ENCODE peak calls at places on chromosome 12, in nine cellular contexts. X is fibroblast of villous mesenchyme; J is effector memory CD4-positive, alpha-beta T cell; L is right lobe of liver; I is transverse colon; M is BE2C; Q is choroid plexus epithelial cell; K is CD4-positive, CD25-positive, alpha-beta regulatory T cell; C is AG04450. D is an unnamed sample.
A peak's percentile ranks its signal among the peaks of the same experiment; 100 is the strongest.

GRCh38 chr12:118332511-118332910 is 40.2 kb downstream of the TAOK3 start:
- DNase-seq in X (peak; percentile 86), L (no peak), M (peak; percentile 13), I (no peak), K (no peak), C (no peak), J (no peak), Q (peak; percentile 47), D (no peak)

GRCh38 chr12:78099806-78100205 is 269.1 kb downstream of the NAV3 start:
- DNase-seq in C (no peak), L (no peak), M (no peak), I (no peak), K (no peak), X (no peak), J (no peak), Q (no peak), D (no peak)

GRCh38 chr12:39966251-39966650 is 139.6 kb downstream of the SLC2A13 start:
- DNase-seq in C (no peak), M (no peak), X (no peak), I (no peak), K (no peak), Q (no peak), J (no peak), L (no peak), D (no peak)

GRCh38 chr12:19021646-19022045 is 107.9 kb upstream of the PLEKHA5 start:
- DNase-seq in J (no peak), K (no peak), Q (peak; percentile 60), M (no peak), I (no peak), C (peak; percentile 16), L (no peak), X (peak; percentile 41), D (no peak)

GRCh38 chr12:24307716-24308335 is 358.4 kb upstream of the SOX5 start:
- DNase-seq in L (no peak), C (no peak), M (no peak), I (no peak), Q (no peak), J (no peak), K (no peak), X (no peak), D (no peak)

GRCh38 chr12:72083096-72083825 is 144.6 kb downstream of the TPH2 start:
- DNase-seq in M (no peak), C (no peak), X (no peak), L (no peak), J (no peak), Q (no peak), K (no peak), I (no peak), D (no peak)

GRCh38 chr12:124921200-124922008 is 7.0 kb upstream of the UBC start:
- DNase-seq in L (peak; percentile 64), K (peak; percentile 51), J (peak; percentile 58), I (peak; percentile 78), C (no peak), X (peak; percentile 67), Q (peak; percentile 73), M (peak; percentile 76), D (peak; percentile 79)

GRCh38 chr12:111404362-111405148 is 1.2 kb upstream of the SH2B3 start:
- DNase-seq in I (no peak), M (no peak), J (no peak), Q (peak; percentile 67), C (no peak), L (no peak), X (peak; percentile 49), K (peak; percentile 34), D (peak; percentile 29)

GRCh38 chr12:8087666-8088065 is 5.6 kb downstream of the NECAP1 start:
- DNase-seq in M (no peak), Q (peak; percentile 10), K (no peak), X (no peak), C (no peak), J (no peak), I (no peak), L (no peak), D (no peak)

GRCh38 chr12:1529862-1530591 is 64.4 kb downstream of the FBXL14 start:
- DNase-seq in L (no peak), I (peak; percentile 49), J (no peak), Q (no peak), M (no peak), K (no peak), C (no peak), X (no peak), D (no peak)

GRCh38 chr12:54301428-54302045 is 722 bp upstream of the NFE2 start:
- DNase-seq in J (no peak), K (no peak), C (no peak), M (no peak), I (no peak), Q (no peak), X (no peak), L (no peak), D (no peak)

GRCh38 chr12:6821271-6821673 is 349 bp upstream of the GPR162 start:
- DNase-seq in M (peak; percentile 81), C (peak; percentile 53), J (no peak), I (peak; percentile 60), L (peak; percentile 64), Q (peak; percentile 83), K (no peak), X (peak; percentile 85), D (no peak)
- H3K4me3 ChIP-seq in M (peak overlapping the region; percentile 64), C (peak overlapping the region; percentile 71), J (peak overlapping the region; percentile 14), I (peak overlapping the region; percentile 24), L (no peak overlapping the region), Q (peak overlapping the region; percentile 58), K (no peak overlapping the region), X (peak overlapping the region; percentile 61), D (no peak overlapping the region)

GRCh38 chr12:114681149-114681849 is 2.7 kb downstream of the TBX3 start:
- DNase-seq in X (peak; percentile 84), M (no peak), Q (peak; percentile 76), K (no peak), C (no peak), I (peak; percentile 40), L (no peak), J (no peak), D (no peak)
- H3K4me3 ChIP-seq in X (peak overlapping the region; percentile 88), M (peak overlapping the region; percentile 91), Q (peak overlapping the region; percentile 86), K (no peak overlapping the region), C (peak overlapping the region; percentile 96), I (peak overlapping the region; percentile 56), L (peak overlapping the region; percentile 58), J (no peak overlapping the region), D (no peak overlapping the region)

GRCh38 chr12:51531284-51531981 is 59.6 kb upstream of the SCN8A start:
- DNase-seq in Q (no peak), C (no peak), M (no peak), K (no peak), L (no peak), J (no peak), I (no peak), X (no peak), D (no peak)
- H3K4me3 ChIP-seq in Q (no peak overlapping the region), C (no peak overlapping the region), M (peak overlapping the region; percentile 2), K (no peak overlapping the region), L (no peak overlapping the region), J (no peak overlapping the region), I (no peak overlapping the region), X (no peak overlapping the region), D (no peak overlapping the region)

GRCh38 chr12:92543359-92543758 is 159.4 kb upstream of the PLEKHG7 start:
- DNase-seq in M (no peak), X (peak; percentile 48), K (no peak), Q (peak; percentile 58), J (no peak), I (peak; percentile 29), L (no peak), C (no peak), D (no peak)

GRCh38 chr12:92546259-92546825 is 156.4 kb upstream of the PLEKHG7 start:
- DNase-seq in M (no peak), Q (no peak), L (no peak), K (no peak), I (no peak), J (no peak), C (no peak), X (no peak), D (no peak)

GRCh38 chr12:92541024-92541423 is 161.8 kb upstream of the PLEKHG7 start:
- DNase-seq in C (no peak), I (no peak), J (no peak), L (no peak), M (no peak), X (no peak), K (no peak), Q (no peak), D (no peak)

GRCh38 chr12:92544321-92544720 is 158.5 kb upstream of the PLEKHG7 start:
- DNase-seq in Q (no peak), C (no peak), I (no peak), K (no peak), X (no peak), L (no peak), J (no peak), M (no peak), D (no peak)

DNA sequence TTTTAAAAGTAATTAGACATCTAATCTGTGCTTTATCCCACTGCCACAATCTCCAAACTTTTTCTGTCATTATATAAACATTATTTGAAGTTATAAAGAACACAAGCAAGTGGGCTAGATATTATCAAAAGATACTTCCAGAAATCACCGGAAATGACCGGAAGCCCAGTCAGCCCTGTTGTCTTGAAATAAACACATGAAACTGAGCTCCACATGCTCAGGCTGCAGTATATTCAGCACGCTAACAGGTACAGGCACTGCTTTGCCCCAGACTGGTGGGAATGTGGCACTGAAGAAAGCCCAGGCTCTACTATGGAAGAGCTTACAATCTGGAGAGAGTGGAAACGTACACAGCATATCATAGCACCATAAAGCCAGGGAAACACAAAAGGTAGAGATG is 158.9 kb upstream of the PLEKHG7 start:
- DNase-seq in I (no peak), K (no peak), L (no peak), M (no peak), J (no peak), C (no peak), X (no peak), Q (no peak), D (no peak)
- H3K4me3 ChIP-seq in I (no peak overlapping the region), K (no peak overlapping the region), L (no peak overlapping the region), M (no peak overlapping the region), J (no peak overlapping the region), C (no peak overlapping the region), X (no peak overlapping the region), Q (no peak overlapping the region), D (no peak overlapping the region)

D was measured in CD8-positive, alpha-beta T cell.